ENCODE peak calls at places on chromosomes 16 and 17, in seven cellular contexts. O is Caki2, E is T-cell, K is GM19239, J is fibroblast of pulmonary artery, B is NCI-H524, P is psoas muscle. C is an unnamed sample.

GRCh38 chr17:49968380-49969133 is 433 bp upstream of the DLX4 start:
- DNase-seq in O (peak), E (peak), K (peak), J (peak), B (peak), P (peak), C (peak)

GRCh38 chr17:81667754-81668153 is 1.2 kb downstream of the CCDC137 start:
- DNase-seq in O (no peak), E (no peak), K (no peak), J (no peak), B (no peak), P (no peak), C (no peak)

GRCh38 chr17:10779607-10780006 is 24.3 kb downstream of the TMEM238L start:
- DNase-seq in O (no peak), E (no peak), K (no peak), J (no peak), B (no peak), P (no peak), C (no peak)

GRCh38 chr17:56257075-56257474 is 103.8 kb downstream of the ANKFN1 start:
- DNase-seq in O (no peak), E (no peak), K (no peak), J (no peak), B (no peak), P (no peak), C (no peak)

GRCh38 chr17:586920-587319 is 127.7 kb downstream of the VPS53 start:
- DNase-seq in O (no peak), E (no peak), K (no peak), J (no peak), B (no peak), P (no peak), C (no peak)

GRCh38 chr16:74480150-74481029 is 59.1 kb upstream of the CLEC18B start:
- DNase-seq in O (peak), E (no peak), K (no peak), J (peak), B (no peak), P (no peak), C (no peak)

GRCh38 chr17:40598928-40599627 is 33.8 kb upstream of the CCR7 start:
- DNase-seq in O (no peak), E (peak), K (no peak), J (peak), B (no peak), P (peak), C (no peak)

GRCh38 chr16:66701061-66701460 is 4.5 kb upstream of the CMTM4 start:
- DNase-seq in O (no peak), E (no peak), K (no peak), J (peak), B (no peak), P (no peak), C (no peak)

GRCh38 chr16:13554020-13554419 is 365.9 kb upstream of the ERCC4 start:
- DNase-seq in O (no peak), E (no peak), K (no peak), J (no peak), B (no peak), P (no peak), C (no peak)

GRCh38 chr17:67160791-67161190 is 84.2 kb downstream of the HELZ start:
- DNase-seq in O (no peak), E (no peak), K (no peak), J (no peak), B (no peak), P (no peak), C (no peak)

GRCh38 chr17:27633312-27634025 is 2.5 kb downstream of the LGALS9 start:
- DNase-seq in O (no peak), E (no peak), K (no peak), J (no peak), B (no peak), P (no peak), C (no peak)

GRCh38 chr17:59155439-59156177 is at the start of gene PRR11:
- DNase-seq in O (peak), E (peak), K (peak), J (peak), B (peak), P (peak), C (peak)

C was measured in aorta.